ENCODE peak calls at places on chromosomes 3 and 15, in five cellular contexts. I is left cardiac atrium, Z is H4, O is lower leg skin, W is HuH-7. N is an unnamed sample.

GRCh38 chr3:116473602-116474001 is 28.3 kb upstream of the LSAMP start:
- DNase-seq in I (no peak), Z (no peak), O (no peak), W (no peak), N (no peak)

GRCh38 chr3:45026038-45026437 is at the start of gene CLEC3B:
- DNase-seq in I (peak), Z (peak), O (peak), W (no peak), N (no peak)

GRCh38 chr3:54841461-54841860 is 86.4 kb downstream of the LRTM1 start:
- DNase-seq in I (no peak), Z (no peak), O (no peak), W (no peak), N (no peak)

GRCh38 chr15:81336568-81336967 is 12.6 kb upstream of the STARD5 start:
- DNase-seq in I (no peak), Z (no peak), O (no peak), W (no peak), N (no peak)

GRCh38 chr15:34297059-34297458 is 40.5 kb downstream of the SLC12A6 start:
- DNase-seq in I (no peak), Z (no peak), O (no peak), W (no peak), N (no peak)

GRCh38 chr3:106208266-106208665 is 339.5 kb upstream of the CBLB start:
- DNase-seq in I (no peak), Z (no peak), O (no peak), W (no peak), N (no peak)

GRCh38 chr3:133570139-133570936 is 3.1 kb upstream of the CDV3 start:
- DNase-seq in I (peak), Z (peak), O (no peak), W (no peak), N (no peak)

GRCh38 chr3:169618894-169619792 is 44.4 kb downstream of the MECOM start:
- DNase-seq in I (no peak), Z (no peak), O (no peak), W (peak), N (no peak)

GRCh38 chr3:196246612-196247308 is 30.4 kb downstream of the SLC51A start:
- DNase-seq in I (no peak), Z (peak), O (no peak), W (no peak), N (no peak)

GRCh38 chr3:158950131-158950901 is 148.5 kb downstream of the MFSD1 start:
- DNase-seq in I (no peak), Z (no peak), O (no peak), W (no peak), N (no peak)

GRCh38 chr3:141959531-141959920 is 83.1 kb downstream of the ATP1B3 start:
- DNase-seq in I (no peak), Z (peak), O (no peak), W (no peak), N (no peak)

GRCh38 chr3:9902372-9903237 is at the start of gene IL17RE:
- DNase-seq in I (peak), Z (no peak), O (peak), W (no peak), N (no peak)

GRCh38 chr3:156449712-156450574 is 105.0 kb downstream of the SSR3 start:
- DNase-seq in I (no peak), Z (peak), O (no peak), W (peak), N (no peak)

GRCh38 chr3:58707390-58707930 is 40.9 kb upstream of the FAM3D start:
- DNase-seq in I (no peak), Z (no peak), O (no peak), W (no peak), N (no peak)

GRCh38 chr15:77716632-77717343 is 84.1 kb upstream of the LINGO1 start:
- DNase-seq in I (no peak), Z (no peak), O (no peak), W (no peak), N (no peak)

GRCh38 chr3:177364236-177364635 is 167.0 kb upstream of the TBL1XR1 start:
- DNase-seq in I (no peak), Z (no peak), O (no peak), W (no peak), N (no peak)

GRCh38 chr3:40042752-40043443 is 233.5 kb downstream of the MYRIP start:
- DNase-seq in I (no peak), Z (no peak), O (no peak), W (no peak), N (no peak)

GRCh38 chr3:126858887-126859286 is 124.0 kb upstream of the PLXNA1 start:
- DNase-seq in I (no peak), Z (peak), O (no peak), W (no peak), N (no peak)

GRCh38 chr15:90864507-90864906 is 3.9 kb upstream of the FURIN start:
- DNase-seq in I (no peak), Z (no peak), O (peak), W (no peak), N (no peak)

GRCh38 chr3:51024765-51025681 is 350.3 kb downstream of the DOCK3 start:
- DNase-seq in I (peak), Z (peak), O (no peak), W (no peak), N (no peak)

GRCh38 chr15:101070502-101071273 is 151.5 kb downstream of the LRRK1 start:
- DNase-seq in I (peak), Z (peak), O (no peak), W (peak), N (no peak)

GRCh38 chr15:65954289-65954741 is 85.0 kb downstream of the RAB11A start:
- DNase-seq in I (no peak), Z (peak), O (no peak), W (no peak), N (no peak)

N was measured in anterior cingulate cortex.